ENCODE peak calls at places on chromosomes 7 and 10, in four cellular contexts. T is ovary, F is psoas muscle, W is Panc1. A is an unnamed sample. For H3K4me1, the result is how much of the 10 kb centered on the place peaks cover.

GRCh38 chr10:89481662-89482061 is 53.7 kb downstream of the SLC16A12 start:
- DNase-seq in W (no peak), T (no peak), F (no peak), A (no peak)

GRCh38 chr10:98309366-98310355 is 41.7 kb upstream of the LOXL4 start:
- DNase-seq in T (peak), F (peak), W (no peak), A (peak)

GRCh38 chr10:10627414-10627813 is 390.3 kb upstream of the CELF2 start:
- DNase-seq in W (no peak), F (no peak), T (no peak), A (no peak)

GRCh38 chr10:97234403-97234802 is 48.6 kb upstream of the SLIT1 start:
- DNase-seq in W (no peak), F (no peak), T (no peak), A (no peak)

GRCh38 chr7:100705341-100705752 is 574 bp upstream of the POP7 start:
- DNase-seq in T (peak), F (peak), W (no peak), A (peak)

GRCh38 chr10:103691723-103692380 is 163.5 kb downstream of the SH3PXD2A start:
- DNase-seq in F (no peak), W (no peak), T (no peak), A (peak)

GRCh38 chr7:37921340-37921805 is 933 bp downstream of the EPDR1 start:
- DNase-seq in T (peak), F (peak), W (no peak), A (peak)

GRCh38 chr7:114051871-114052324 is 133.1 kb upstream of the PPP1R3A start:
- DNase-seq in F (no peak), W (no peak), T (no peak), A (no peak)

GRCh38 chr10:98400482-98400881 is 14.5 kb downstream of the PYROXD2 start:
- DNase-seq in F (no peak), T (no peak), W (no peak), A (no peak)

GRCh38 chr10:59585046-59585700 is 124.5 kb downstream of the SLC16A9 start:
- DNase-seq in W (no peak), T (no peak), F (no peak), A (no peak)

GRCh38 chr10:74034301-74034700 is 36.4 kb downstream of the VCL start:
- DNase-seq in F (no peak), T (no peak), W (no peak), A (no peak)

GRCh38 chr10:130045091-130045652 is 65.5 kb downstream of the C10orf143 start:
- DNase-seq in T (no peak), F (no peak), W (no peak), A (no peak)

GRCh38 chr7:158863611-158864506 is 7.5 kb downstream of the DYNC2I1 start:
- DNase-seq in F (peak), T (peak), W (no peak), A (peak)

GRCh38 chr10:47348661-47349470 is 703 bp downstream of the RBP3 start:
- DNase-seq in T (no peak), F (peak), W (no peak), A (no peak)

GRCh38 chr10:86335831-86336230 is 30.8 kb downstream of the GRID1 start:
- DNase-seq in F (no peak), W (no peak), T (no peak), A (no peak)

GRCh38 chr7:83751217-83751616 is 102.3 kb upstream of the SEMA3E start:
- DNase-seq in F (no peak), W (no peak), T (no peak), A (no peak)

GRCh38 chr7:36659638-36660341 is 64.5 kb downstream of the AOAH start:
- DNase-seq in T (no peak), F (no peak), W (no peak), A (no peak)

GRCh38 chr7:141597966-141598365 is 46.8 kb downstream of the AGK start:
- DNase-seq in W (no peak), T (no peak), F (no peak), A (no peak)

GRCh38 chr7:135672560-135673359 is 10.4 kb downstream of the STMP1 start:
- DNase-seq in F (no peak), W (no peak), T (peak), A (peak)

GRCh38 chr10:101120884-101121660 is 10.0 kb upstream of the TLX1 start:
- DNase-seq in F (peak), W (no peak), T (no peak), A (no peak)

GRCh38 chr10:110822708-110823291 is 48.9 kb upstream of the PDCD4 start:
- DNase-seq in T (no peak), W (no peak), F (no peak), A (no peak)

GRCh38 chr10:84876116-84876999 is 548.0 kb downstream of the CCSER2 start:
- DNase-seq in W (no peak), F (no peak), T (no peak), A (no peak)

GRCh38 chr7:88268858-88269257 is 37.8 kb downstream of the STEAP4 start:
- DNase-seq in W (no peak), F (no peak), T (no peak), A (no peak)

GRCh38 chr10:93376372-93377296 is 105.5 kb downstream of the MYOF start:
- DNase-seq in F (no peak), W (peak), T (peak), A (peak)

GRCh38 chr10:14244801-14245211 is 85.9 kb downstream of the FRMD4A start:
- DNase-seq in W (peak), F (no peak), T (no peak), A (no peak)

GRCh38 chr10:14253079-14253478 is 77.6 kb downstream of the FRMD4A start:
- DNase-seq in W (no peak), T (no peak), F (no peak), A (no peak)

GRCh38 chr10:14244147-14244546 is 86.6 kb downstream of the FRMD4A start:
- DNase-seq in F (no peak), W (no peak), T (no peak), A (no peak)

GRCh38 chr10:14250496-14250895 is 80.2 kb downstream of the FRMD4A start:
- DNase-seq in W (no peak), T (no peak), F (no peak), A (no peak)

DNA sequence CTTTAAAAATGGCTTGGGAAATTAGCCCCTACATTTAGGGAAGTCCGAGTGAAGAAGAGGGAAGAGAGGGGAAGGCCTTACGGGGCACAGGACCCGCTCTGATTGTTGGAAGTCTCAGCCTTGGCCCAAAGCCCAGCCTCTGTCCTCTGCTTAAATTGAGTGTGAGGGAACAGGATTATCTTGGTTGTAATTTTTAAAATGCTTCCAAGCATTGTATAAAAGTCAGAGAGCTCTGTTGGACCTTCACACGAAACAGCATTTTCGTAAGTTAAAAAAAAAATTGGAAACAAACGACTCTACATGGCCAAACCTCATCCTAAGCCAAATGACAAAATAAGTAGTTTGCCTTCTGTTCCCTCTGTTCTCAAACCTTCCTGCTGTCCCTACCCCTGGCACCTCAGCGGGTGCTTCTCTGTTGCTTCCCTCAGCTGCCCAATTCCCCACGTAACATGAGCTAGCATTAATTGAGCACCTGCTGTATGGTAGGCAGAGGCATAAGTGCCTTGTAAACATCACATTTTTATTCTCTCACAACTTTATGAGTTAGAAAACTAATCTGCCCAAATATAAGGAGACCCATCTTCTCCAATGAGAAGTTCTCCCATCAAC is 83.0 kb downstream of the FRMD4A start:
- DNase-seq in W (no peak), T (no peak), F (no peak), A (no peak)
- H3K4me1 ChIP-seq in W (under half), T (under half), F (under half), A (under half)

GRCh38 chr10:50621981-50622496 is 1.7 kb downstream of the SGMS1 start:
- DNase-seq in W (peak), F (peak), T (peak), A (peak)
- TF ChIP-seq CTCF in W (no peak), F (no peak), T (no peak), A (no peak)

DNA sequence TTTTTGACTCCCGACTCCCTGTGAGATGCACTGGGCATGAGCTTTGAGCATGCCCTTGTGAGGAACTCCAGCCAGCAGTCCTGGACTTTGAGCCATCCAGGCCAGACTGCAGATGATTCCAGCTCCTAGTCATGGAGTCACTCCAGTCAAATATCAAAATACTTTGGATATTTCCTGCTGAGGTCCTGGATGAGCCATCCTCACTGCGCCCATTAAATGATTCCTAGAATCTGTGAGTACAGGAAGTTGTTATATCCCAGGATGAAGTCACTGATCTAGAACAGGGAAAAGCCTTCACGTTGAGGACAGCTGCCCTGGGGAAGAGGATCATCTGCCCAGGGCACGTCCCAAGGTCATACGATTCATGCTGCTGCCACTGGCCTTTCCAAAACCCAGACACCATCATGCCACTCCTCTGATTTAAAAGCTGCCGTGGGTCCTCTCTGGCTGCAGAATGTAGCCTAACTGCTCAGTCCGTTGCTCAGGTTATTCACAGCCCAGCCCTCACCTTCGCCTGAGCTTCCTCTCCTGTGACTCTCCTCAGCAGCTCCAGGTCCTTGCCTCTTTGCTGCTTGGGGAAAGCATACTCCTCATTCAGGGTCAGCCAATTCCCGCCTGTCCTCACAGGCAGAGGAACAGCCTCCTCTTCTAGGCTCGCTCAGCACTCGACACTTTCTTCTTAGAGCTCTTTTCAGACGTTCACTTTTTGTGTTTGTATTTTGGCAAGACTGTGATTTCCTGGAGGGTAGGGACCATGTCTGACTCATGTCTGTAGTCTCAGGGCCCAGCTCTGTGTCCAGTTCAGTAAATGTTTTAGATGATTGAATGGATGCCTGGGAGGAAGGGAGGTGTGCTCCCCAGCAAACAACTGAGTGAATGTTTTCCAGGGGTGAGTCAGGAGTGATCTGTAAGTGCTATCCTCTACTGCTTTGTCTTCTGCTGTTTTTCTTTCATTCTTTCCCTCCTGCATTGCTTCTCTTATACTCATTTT is 157.8 kb downstream of the SNX10 start:
- DNase-seq in W (no peak), T (no peak), F (no peak), A (no peak)
- H3K27ac ChIP-seq in W (no peak), T (no peak), F (no peak), A (peak)

GRCh38 chr10:4819707-4820106 is 6.3 kb upstream of the AKR1E2 start:
- DNase-seq in W (no peak), F (no peak), T (no peak), A (no peak)
- H3K4me1 ChIP-seq in W (under half), F (under half), T (under half), A (under half)

DNA sequence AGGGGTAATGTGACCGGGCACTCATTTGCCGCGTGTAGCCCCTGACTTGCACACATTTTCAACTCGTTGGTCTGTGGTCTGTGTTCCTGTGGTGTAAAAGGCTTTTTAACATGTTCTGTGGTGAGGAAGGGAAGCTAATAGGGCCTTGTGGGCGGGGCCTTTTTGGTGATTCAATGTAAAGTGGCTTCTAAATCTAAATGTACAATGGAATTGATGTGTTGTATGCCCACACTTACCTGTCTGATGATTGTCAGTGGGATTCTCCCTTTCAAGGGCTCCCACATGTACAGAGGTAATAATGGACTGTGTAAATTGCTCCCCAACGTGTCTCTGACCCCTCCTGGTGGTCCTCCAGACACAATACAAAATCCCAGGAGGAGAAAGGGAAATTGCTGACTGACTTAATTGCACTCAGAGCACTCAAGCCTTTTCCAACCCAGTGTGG is 43.1 kb upstream of the GATAD1 start:
- DNase-seq in W (no peak), F (no peak), T (no peak), A (no peak)
- TF ChIP-seq CTCF in W (peak), F (no peak), T (no peak), A (no peak)